ENCODE peak calls at places on chromosomes 3 and 15, in five cellular contexts. C is NCI-H187, S is putamen, O is NCI-H2029, D is left cardiac atrium. T is an unnamed sample.

GRCh38 chr3:56929809-56930615 is 128.3 kb upstream of the ARHGEF3 start:
- DNase-seq in C (no peak), S (no peak), O (no peak), D (no peak), T (no peak)

GRCh38 chr3:160027541-160028195 is 39.0 kb downstream of the IL12A start:
- DNase-seq in C (no peak), S (no peak), O (no peak), D (no peak), T (peak)

GRCh38 chr3:102484384-102484783 is 49.6 kb downstream of the ZPLD1 start:
- DNase-seq in C (no peak), S (no peak), O (no peak), D (no peak), T (no peak)

GRCh38 chr15:39508536-39508935 is 72.3 kb upstream of the THBS1 start:
- DNase-seq in C (no peak), S (no peak), O (no peak), D (no peak), T (no peak)

GRCh38 chr3:123883111-123883510 is 1.0 kb downstream of the MYLK start:
- DNase-seq in C (no peak), S (no peak), O (no peak), D (no peak), T (no peak)

GRCh38 chr3:147656023-147656422 is 246.9 kb downstream of the ZIC1 start:
- DNase-seq in C (no peak), S (no peak), O (no peak), D (no peak), T (peak)

GRCh38 chr15:48330045-48330840 is 986 bp upstream of the DUT start:
- DNase-seq in C (no peak), S (no peak), O (no peak), D (no peak), T (peak)

GRCh38 chr3:124444893-124445292 is 285.4 kb upstream of the UMPS start:
- DNase-seq in C (no peak), S (no peak), O (no peak), D (no peak), T (no peak)

GRCh38 chr3:11530153-11530721 is 113.5 kb downstream of the VGLL4 start:
- DNase-seq in C (no peak), S (no peak), O (no peak), D (peak), T (peak)

GRCh38 chr3:135125171-135125801 is 330.2 kb downstream of the EPHB1 start:
- DNase-seq in C (no peak), S (no peak), O (no peak), D (no peak), T (peak)

GRCh38 chr3:18444597-18445420 is 19.7 kb upstream of the SATB1 start:
- DNase-seq in C (peak), S (peak), O (peak), D (peak), T (no peak)

T was measured in astrocyte.